ENCODE peak calls at places on chromosome 15, in nine cellular contexts. T is endodermal cell, Z is AG04450, E is transverse colon, B is breast epithelium, I is stomach, H is cardiac muscle cell, X is psoas muscle, G is MM.1S. J is an unnamed sample.

GRCh38 chr15:57263520-57263919 is 112.8 kb upstream of the CGNL1 start:
- DNase-seq in T (no peak), Z (no peak), E (no peak), B (no peak), I (no peak), H (no peak), X (no peak), G (no peak), J (no peak)

GRCh38 chr15:60115579-60116415 is 111.7 kb downstream of the FOXB1 start:
- DNase-seq in T (no peak), Z (no peak), E (no peak), B (no peak), I (no peak), H (no peak), X (no peak), G (no peak), J (no peak)

GRCh38 chr15:93610944-93611343 is 521.9 kb upstream of the RGMA start:
- DNase-seq in T (no peak), Z (no peak), E (no peak), B (no peak), I (no peak), H (no peak), X (no peak), G (no peak), J (no peak)

GRCh38 chr15:87736401-87736800 is 520.1 kb downstream of the NTRK3 start:
- DNase-seq in T (no peak), Z (peak; percentile 23), E (no peak), B (no peak), I (no peak), H (no peak), X (no peak), G (no peak), J (no peak)

GRCh38 chr15:42367041-42367440 is 7.7 kb downstream of the CAPN3 start:
- DNase-seq in T (no peak), Z (no peak), E (no peak), B (no peak), I (no peak), H (no peak), X (no peak), G (no peak), J (no peak)

GRCh38 chr15:96247631-96248305 is 82.7 kb upstream of the NR2F2 start:
- DNase-seq in T (no peak), Z (no peak), E (no peak), B (no peak), I (no peak), H (no peak), X (no peak), G (no peak), J (no peak)

GRCh38 chr15:74430510-74430951 is 3.2 kb downstream of the SEMA7A start:
- DNase-seq in T (no peak), Z (no peak), E (no peak), B (no peak), I (no peak), H (no peak), X (no peak), G (no peak), J (no peak)

GRCh38 chr15:99954361-99955180 is 221.3 kb upstream of the LYSMD4 start:
- DNase-seq in T (peak; percentile 55), Z (no peak), E (no peak), B (peak; percentile 18), I (no peak), H (no peak), X (no peak), G (no peak), J (peak; percentile 49)

GRCh38 chr15:85457392-85457968 is 77.1 kb downstream of the AKAP13 start:
- DNase-seq in T (no peak), Z (no peak), E (peak; percentile 37), B (no peak), I (no peak), H (no peak), X (no peak), G (no peak), J (no peak)

GRCh38 chr15:20341901-20342605 is 199.5 kb downstream of the GOLGA6L6 start:
- DNase-seq in T (peak; percentile 85), Z (no peak), E (peak; percentile 41), B (peak; percentile 86), I (peak; percentile 72), H (peak; percentile 30), X (peak; percentile 70), G (peak; percentile 6), J (peak; percentile 96)

GRCh38 chr15:84633311-84634227 is 20.5 kb downstream of the WDR73 start:
- DNase-seq in T (peak; percentile 89), Z (no peak), E (peak; percentile 79), B (peak; percentile 51), I (peak; percentile 77), H (peak; percentile 70), X (peak; percentile 71), G (peak; percentile 76), J (peak; percentile 86)

GRCh38 chr15:61184431-61184830 is 44.7 kb downstream of the RORA start:
- DNase-seq in T (no peak), Z (no peak), E (no peak), B (no peak), I (no peak), H (no peak), X (no peak), G (no peak), J (no peak)

GRCh38 chr15:86213888-86214287 is 134.2 kb downstream of the AGBL1 start:
- DNase-seq in T (no peak), Z (no peak), E (no peak), B (no peak), I (no peak), H (no peak), X (no peak), G (no peak), J (no peak)

GRCh38 chr15:90660195-90660995 is 56.8 kb upstream of the BLM start:
- DNase-seq in T (peak; percentile 81), Z (peak; percentile 53), E (peak; percentile 54), B (peak; percentile 84), I (peak; percentile 43), H (no peak), X (peak; percentile 85), G (peak; percentile 59), J (peak; percentile 88)

GRCh38 chr15:39242345-39242744 is 338.5 kb upstream of the THBS1 start:
- DNase-seq in T (no peak), Z (no peak), E (no peak), B (peak; percentile 67), I (no peak), H (no peak), X (no peak), G (no peak), J (no peak)

GRCh38 chr15:71921191-71921590 is 110.8 kb downstream of the NR2E3 start:
- DNase-seq in T (no peak), Z (no peak), E (no peak), B (no peak), I (no peak), H (no peak), X (no peak), G (no peak), J (no peak)

GRCh38 chr15:60906275-60906674 is 322.8 kb downstream of the RORA start:
- DNase-seq in T (no peak), Z (no peak), E (no peak), B (no peak), I (no peak), H (no peak), X (no peak), G (no peak), J (no peak)

GRCh38 chr15:31358163-31358562 is 31.5 kb downstream of the KLF13 start:
- DNase-seq in T (no peak), Z (no peak), E (no peak), B (no peak), I (no peak), H (no peak), X (no peak), G (no peak), J (no peak)

GRCh38 chr15:66598095-66598815 is 32.5 kb upstream of the LCTL start:
- DNase-seq in T (no peak), Z (no peak), E (no peak), B (no peak), I (no peak), H (no peak), X (no peak), G (no peak), J (no peak)
- H3K27ac ChIP-seq in T (no peak overlapping the region), Z (no peak overlapping the region), E (no peak overlapping the region), B (no peak overlapping the region), I (no peak overlapping the region), H (no peak overlapping the region), X (no peak overlapping the region), G (no peak overlapping the region), J (no peak overlapping the region)

GRCh38 chr15:98174286-98174685 is 213.8 kb downstream of the ARRDC4 start:
- DNase-seq in T (peak; percentile 72), Z (no peak), E (peak; percentile 11), B (no peak), I (no peak), H (no peak), X (no peak), G (no peak), J (no peak)

GRCh38 chr15:98177950-98178848 is 217.7 kb downstream of the ARRDC4 start:
- DNase-seq in T (peak; percentile 85), Z (peak; percentile 6), E (peak; percentile 29), B (peak; percentile 19), I (peak; percentile 28), H (peak; percentile 79), X (no peak), G (peak; percentile 54), J (no peak)
- TF ChIP-seq CTCF in T (peak; percentile 90), Z (peak; percentile 63), E (peak; percentile 67), B (peak; percentile 67), I (peak; percentile 38), H (peak; percentile 57), X (peak; percentile 55), G (peak; percentile 67), J (peak; percentile 47)

GRCh38 chr15:69941931-69942471 is 155.7 kb downstream of the TLE3 start:
- DNase-seq in T (no peak), Z (no peak), E (no peak), B (no peak), I (no peak), H (no peak), X (no peak), G (no peak), J (no peak)

GRCh38 chr15:69940441-69940785 is 157.3 kb downstream of the TLE3 start:
- DNase-seq in T (no peak), Z (no peak), E (no peak), B (no peak), I (no peak), H (no peak), X (no peak), G (no peak), J (no peak)

GRCh38 chr15:69943637-69944036 is 154.1 kb downstream of the TLE3 start:
- DNase-seq in T (no peak), Z (no peak), E (no peak), B (no peak), I (no peak), H (no peak), X (no peak), G (no peak), J (no peak)

GRCh38 chr15:69941206-69941605 is 156.5 kb downstream of the TLE3 start:
- DNase-seq in T (no peak), Z (no peak), E (no peak), B (no peak), I (no peak), H (no peak), X (no peak), G (no peak), J (no peak)

GRCh38 chr15:69939513-69940440 is 157.9 kb downstream of the TLE3 start:
- DNase-seq in T (peak; percentile 90), Z (no peak), E (no peak), B (peak; percentile 23), I (no peak), H (peak; percentile 53), X (no peak), G (peak; percentile 51), J (no peak)
- H3K27ac ChIP-seq in T (no peak overlapping the region), Z (no peak overlapping the region), E (no peak overlapping the region), B (no peak overlapping the region), I (no peak overlapping the region), H (no peak overlapping the region), X (no peak overlapping the region), G (peak overlapping the region; percentile 36), J (no peak overlapping the region)

GRCh38 chr15:78933187-78934062 is 11.4 kb downstream of the CTSH start:
- DNase-seq in T (no peak), Z (no peak), E (no peak), B (no peak), I (no peak), H (no peak), X (no peak), G (no peak), J (no peak)
- TF ChIP-seq CTCF in T (no peak), Z (peak; percentile 13), E (no peak), B (no peak), I (no peak), H (no peak), X (no peak), G (no peak), J (no peak)

J was measured in coronary artery.